ENCODE peak calls at places on chromosomes 12 and 14, in six cellular contexts. N is Peyer's patch; Z is cardiac muscle cell; I is heart right ventricle; O is CD8-positive, alpha-beta memory T cell; V is BE2C. B is an unnamed sample.

GRCh38 chr12:116366456-116366776 is 88.9 kb upstream of the MED13L start:
- DNase-seq in N (no peak), Z (no peak), I (no peak), O (no peak), V (peak), B (no peak)

GRCh38 chr12:24561882-24562760 is 386.8 kb downstream of the BCAT1 start:
- DNase-seq in N (peak), Z (peak), I (peak), O (no peak), V (peak), B (peak)

GRCh38 chr12:29241821-29242591 is 92.9 kb downstream of the FAR2 start:
- DNase-seq in N (peak), Z (peak), I (no peak), O (no peak), V (peak), B (peak)

GRCh38 chr12:102474438-102475064 is 5.8 kb downstream of the IGF1 start:
- DNase-seq in N (no peak), Z (no peak), I (no peak), O (no peak), V (no peak), B (peak)

GRCh38 chr12:56223571-56224101 is 506 bp upstream of the NABP2 start:
- DNase-seq in N (no peak), Z (no peak), I (no peak), O (no peak), V (no peak), B (no peak)

GRCh38 chr14:77344597-77344996 is 23.8 kb downstream of the GSTZ1 start:
- DNase-seq in N (no peak), Z (no peak), I (no peak), O (no peak), V (no peak), B (no peak)

GRCh38 chr14:56371737-56372136 is 207.9 kb upstream of the TMEM260 start:
- DNase-seq in N (no peak), Z (no peak), I (no peak), O (no peak), V (no peak), B (no peak)

GRCh38 chr12:61629702-61630101 is 630.5 kb upstream of the USP15 start:
- DNase-seq in N (no peak), Z (no peak), I (no peak), O (no peak), V (no peak), B (no peak)

GRCh38 chr12:40028296-40028695 is 77.6 kb downstream of the SLC2A13 start:
- DNase-seq in N (no peak), Z (no peak), I (no peak), O (no peak), V (no peak), B (no peak)

GRCh38 chr12:2944401-2945047 is 14.7 kb upstream of the TEAD4 start:
- DNase-seq in N (peak), Z (peak), I (peak), O (peak), V (peak), B (peak)

GRCh38 chr14:61388173-61388975 is 67.0 kb downstream of the PRKCH start:
- DNase-seq in N (no peak), Z (no peak), I (no peak), O (peak), V (no peak), B (peak)

GRCh38 chr12:61291647-61292046 is 968.6 kb upstream of the USP15 start:
- DNase-seq in N (no peak), Z (no peak), I (no peak), O (no peak), V (no peak), B (peak)

GRCh38 chr12:89162704-89163261 is 189.5 kb downstream of the DUSP6 start:
- DNase-seq in N (no peak), Z (no peak), I (no peak), O (no peak), V (no peak), B (peak)

GRCh38 chr12:115882941-115883340 is 394.6 kb downstream of the MED13L start:
- DNase-seq in N (no peak), Z (no peak), I (no peak), O (no peak), V (no peak), B (no peak)

GRCh38 chr14:81269100-81269978 is 48.6 kb upstream of the GTF2A1 start:
- DNase-seq in N (no peak), Z (peak), I (no peak), O (no peak), V (peak), B (peak)

GRCh38 chr12:92089559-92089958 is 56.1 kb downstream of the BTG1 start:
- DNase-seq in N (no peak), Z (no peak), I (no peak), O (no peak), V (no peak), B (peak)

GRCh38 chr12:47813491-47814196 is 6.1 kb downstream of the HDAC7 start:
- DNase-seq in N (peak), Z (peak), I (no peak), O (no peak), V (no peak), B (no peak)

DNA sequence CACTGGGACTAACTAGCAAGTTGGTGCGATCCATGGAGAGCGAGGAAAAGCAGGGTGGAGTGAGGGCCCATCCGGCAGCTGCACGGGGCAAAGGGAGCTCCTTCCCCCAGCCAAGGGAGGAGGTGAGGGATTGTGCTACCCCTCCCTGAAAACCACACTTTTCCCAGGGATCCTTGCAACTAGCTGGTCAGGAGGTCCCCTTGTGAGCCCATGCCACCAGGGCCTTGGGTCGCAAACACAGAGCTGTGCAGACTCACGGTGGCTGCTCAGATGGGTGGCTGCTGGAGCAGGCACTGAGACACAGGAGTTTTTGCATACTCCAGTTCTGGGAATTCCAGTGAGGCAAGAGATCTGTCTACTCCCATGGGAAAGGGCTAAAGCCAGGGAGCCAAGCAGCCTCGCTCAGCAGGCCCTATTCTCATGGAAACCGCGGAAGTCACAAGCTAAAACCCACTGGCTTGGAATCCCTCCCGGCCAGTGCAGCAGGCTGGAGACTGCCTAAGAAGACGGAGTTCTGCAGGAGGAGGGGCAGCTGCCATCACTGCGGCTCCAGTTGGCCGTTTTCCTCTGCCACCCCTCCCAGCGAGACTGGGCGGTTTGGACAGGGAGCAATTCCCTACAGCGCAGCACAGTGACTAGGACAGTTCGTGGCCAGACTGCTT is 10.9 kb upstream of the ZNF705A start:
- DNase-seq in N (no peak), Z (no peak), I (peak), O (no peak), V (peak), B (peak)
- H3K4me3 ChIP-seq in N (no peak), Z (no peak), I (no peak), O (no peak), V (peak), B (peak)

GRCh38 chr12:51911788-51912711 is 4.7 kb downstream of the ACVRL1 start:
- DNase-seq in N (no peak), Z (no peak), I (peak), O (no peak), V (peak), B (no peak)
- H3K4me3 ChIP-seq in N (peak), Z (no peak), I (peak), O (no peak), V (peak), B (no peak)

GRCh38 chr14:65373011-65373670 is 39.4 kb upstream of the FUT8 start:
- DNase-seq in N (no peak), Z (no peak), I (no peak), O (no peak), V (no peak), B (no peak)
- H3K4me3 ChIP-seq in N (no peak), Z (no peak), I (no peak), O (no peak), V (no peak), B (no peak)

GRCh38 chr14:52312872-52313492 is 1.1 kb upstream of the PTGER2 start:
- DNase-seq in N (no peak), Z (no peak), I (no peak), O (no peak), V (no peak), B (no peak)
- H3K4me3 ChIP-seq in N (peak), Z (no peak), I (peak), O (peak), V (peak), B (peak)

DNA sequence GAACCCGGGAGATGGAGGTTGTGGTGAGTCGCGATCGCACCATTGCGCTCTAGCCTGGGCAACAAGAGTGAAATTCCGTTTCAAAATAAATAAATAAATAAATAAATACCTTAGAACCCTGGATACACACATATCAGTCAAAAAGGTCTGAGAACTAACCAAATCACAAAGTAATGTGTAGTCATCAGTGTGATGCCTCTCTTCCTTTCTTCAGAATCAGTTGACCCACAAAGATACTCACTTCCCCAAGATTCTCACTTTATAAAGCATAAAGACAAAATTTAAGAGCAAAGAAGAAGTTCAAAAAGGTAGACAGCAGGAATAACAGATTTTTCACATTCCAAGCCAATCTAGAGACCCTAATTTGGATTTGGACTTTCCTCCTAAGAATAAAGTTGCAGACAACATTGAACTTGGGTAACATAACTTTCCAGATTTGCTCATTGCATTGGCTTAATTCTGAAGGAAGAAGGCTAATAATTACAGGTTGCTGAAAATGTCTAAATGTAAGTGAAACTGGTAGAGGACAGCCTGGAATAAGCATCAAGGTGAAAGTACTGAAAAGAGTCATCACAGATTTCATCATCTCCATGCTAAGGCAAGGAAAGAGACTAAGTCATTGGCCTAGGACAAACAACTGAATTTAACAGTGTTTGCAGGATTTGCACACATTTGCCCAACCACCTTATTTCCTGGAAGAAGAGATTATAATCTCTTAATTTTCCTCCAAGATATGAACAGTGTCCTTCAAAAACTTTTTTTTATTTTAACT is 17.4 kb downstream of the TMED10 start:
- DNase-seq in N (no peak), Z (no peak), I (no peak), O (no peak), V (no peak), B (no peak)
- H3K4me3 ChIP-seq in N (no peak), Z (no peak), I (no peak), O (no peak), V (no peak), B (no peak)

DNA sequence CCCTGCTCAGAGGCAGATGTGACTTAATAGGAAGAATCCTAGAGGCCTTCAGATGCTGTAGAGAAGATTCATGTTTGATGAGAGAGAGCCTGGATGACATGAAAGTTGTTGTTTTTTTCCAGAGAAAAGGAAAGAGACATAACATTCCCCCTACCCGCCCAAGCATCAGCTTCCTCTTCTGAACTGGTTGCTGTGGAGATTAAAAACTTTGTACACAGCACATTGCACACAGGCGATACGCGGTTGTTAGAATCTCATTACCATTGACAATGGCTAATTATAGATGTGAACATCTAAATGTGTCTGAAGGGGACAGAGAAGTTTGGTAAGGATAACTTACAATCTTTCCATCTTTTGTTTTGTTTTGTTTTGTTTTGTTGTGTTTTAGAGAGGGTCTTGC is 13.5 kb upstream of the ETFBKMT start:
- DNase-seq in N (no peak), Z (no peak), I (no peak), O (no peak), V (no peak), B (no peak)
- H3K4me3 ChIP-seq in N (no peak), Z (no peak), I (no peak), O (no peak), V (no peak), B (no peak)

GRCh38 chr14:52318057-52318456 is 3.9 kb downstream of the PTGER2 start:
- DNase-seq in N (no peak), Z (no peak), I (no peak), O (no peak), V (no peak), B (no peak)
- H3K4me3 ChIP-seq in N (peak), Z (no peak), I (peak), O (peak), V (peak), B (peak)

DNA sequence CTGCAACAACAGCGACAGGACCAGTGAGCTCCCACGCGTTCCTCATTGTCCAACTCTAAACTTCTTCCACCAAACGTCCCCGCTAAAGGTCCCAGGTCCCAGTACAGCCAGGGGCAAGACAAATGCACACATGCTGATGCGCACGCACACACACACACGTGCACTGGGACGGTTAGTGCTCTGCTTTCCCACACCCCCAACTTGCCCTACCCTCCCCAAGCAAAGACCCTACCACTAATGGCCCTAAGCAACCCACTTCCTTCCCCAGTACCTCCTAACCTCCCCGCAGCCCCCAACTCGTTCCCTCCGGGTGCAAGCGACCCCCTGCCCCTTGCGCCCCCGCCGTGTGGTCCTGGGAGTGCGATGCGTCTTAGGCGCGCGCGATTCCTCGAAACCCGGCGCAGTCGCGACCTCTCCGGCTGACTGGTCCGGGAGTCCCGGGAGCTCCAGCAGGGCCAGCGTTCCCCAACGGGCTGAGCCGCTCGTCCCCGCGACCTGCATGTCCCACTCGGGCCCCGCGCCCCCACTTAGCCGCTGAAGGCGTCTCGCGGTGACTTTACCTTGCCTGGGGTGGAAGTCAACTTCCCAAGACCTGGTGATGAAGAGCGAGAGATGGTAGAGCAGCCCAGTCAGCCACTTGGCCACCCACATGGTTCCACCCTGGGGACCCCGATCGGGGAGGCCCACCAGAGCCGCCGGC is 582 bp downstream of the ADAMTS20 start:
- DNase-seq in N (no peak), Z (peak), I (no peak), O (no peak), V (no peak), B (no peak)
- H3K4me3 ChIP-seq in N (no peak), Z (peak), I (no peak), O (no peak), V (peak), B (peak)

GRCh38 chr14:34538871-34539406 is 562 bp downstream of the EAPP start:
- DNase-seq in N (no peak), Z (no peak), I (no peak), O (no peak), V (no peak), B (no peak)
- H3K4me3 ChIP-seq in N (peak), Z (peak), I (peak), O (peak), V (peak), B (peak)

GRCh38 chr12:124310785-124311184 is 15.9 kb downstream of the RFLNA start:
- DNase-seq in N (no peak), Z (no peak), I (no peak), O (no peak), V (no peak), B (no peak)

GRCh38 chr12:124310178-124310577 is 15.3 kb downstream of the RFLNA start:
- DNase-seq in N (no peak), Z (no peak), I (no peak), O (no peak), V (no peak), B (no peak)

GRCh38 chr12:124308741-124309140 is 13.8 kb downstream of the RFLNA start:
- DNase-seq in N (no peak), Z (no peak), I (no peak), O (no peak), V (no peak), B (no peak)

GRCh38 chr12:124309744-124310143 is 14.9 kb downstream of the RFLNA start:
- DNase-seq in N (no peak), Z (no peak), I (no peak), O (no peak), V (no peak), B (no peak)

GRCh38 chr12:124309231-124309630 is 14.3 kb downstream of the RFLNA start:
- DNase-seq in N (no peak), Z (no peak), I (no peak), O (no peak), V (no peak), B (no peak)
- H3K4me3 ChIP-seq in N (no peak), Z (no peak), I (no peak), O (no peak), V (no peak), B (no peak)

B was measured in choroid plexus epithelial cell.